ENCODE peak calls at places on chromosomes 13 and 19, in four cellular contexts. One of them, this sample, is unnamed.

GRCh38 chr13:98144501-98145350 is 1.8 kb downstream of the FARP1 start:
- DNase-seq in HFF-Myc: peak
- DNase-seq in upper lobe of right lung: no peak
- DNase-seq in psoas muscle: no peak
- DNase-seq in this sample: peak

GRCh38 chr19:35223084-35223790 is 5.3 kb downstream of the FAM187B start:
- DNase-seq in psoas muscle: no peak
- DNase-seq in upper lobe of right lung: peak
- DNase-seq in HFF-Myc: no peak
- DNase-seq in this sample: no peak

GRCh38 chr19:34189917-34190425 is 17.7 kb downstream of the LSM14A start:
- DNase-seq in psoas muscle: no peak
- DNase-seq in upper lobe of right lung: no peak
- DNase-seq in HFF-Myc: no peak
- DNase-seq in this sample: no peak

GRCh38 chr13:98977568-98978270 is at the start of gene DOCK9:
- DNase-seq in psoas muscle: peak
- DNase-seq in upper lobe of right lung: peak
- DNase-seq in HFF-Myc: no peak
- DNase-seq in this sample: peak

GRCh38 chr13:55576389-55576788 is 1564.3 kb upstream of the PRR20A start:
- DNase-seq in HFF-Myc: no peak
- DNase-seq in psoas muscle: no peak
- DNase-seq in upper lobe of right lung: no peak
- DNase-seq in this sample: no peak

GRCh38 chr19:34985249-34986022 is 14.7 kb upstream of the GRAMD1A start:
- DNase-seq in HFF-Myc: peak
- DNase-seq in psoas muscle: peak
- DNase-seq in upper lobe of right lung: no peak
- DNase-seq in this sample: peak

GRCh38 chr19:50242586-50242985 is 39.2 kb downstream of the MYH14 start:
- DNase-seq in HFF-Myc: no peak
- DNase-seq in upper lobe of right lung: no peak
- DNase-seq in psoas muscle: no peak
- DNase-seq in this sample: no peak

GRCh38 chr19:49224856-49225255 is 67.3 kb downstream of the TRPM4 start:
- DNase-seq in HFF-Myc: no peak
- DNase-seq in psoas muscle: no peak
- DNase-seq in upper lobe of right lung: no peak
- DNase-seq in this sample: no peak

DNA sequence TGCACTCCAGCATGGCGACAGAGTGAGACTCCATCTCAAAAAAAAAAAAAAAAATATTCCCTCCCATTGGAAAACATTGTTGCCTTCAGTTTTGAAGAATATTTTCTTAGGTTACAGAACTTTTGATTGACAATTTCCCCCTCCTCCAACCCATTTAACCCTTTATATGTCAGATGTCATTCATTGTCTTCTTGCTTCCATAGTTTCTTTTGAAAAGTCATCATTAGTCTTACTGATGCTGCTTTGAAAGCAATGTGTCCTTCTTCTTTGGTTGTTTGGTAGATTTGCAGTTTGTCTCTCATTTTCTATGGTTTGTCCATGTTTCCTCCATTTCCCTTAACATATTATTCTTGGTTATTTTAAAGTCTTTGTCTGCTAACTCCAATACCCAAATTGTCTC is 25.4 kb downstream of the ZNF558 start:
- DNase-seq in psoas muscle: no peak
- DNase-seq in HFF-Myc: no peak
- DNase-seq in upper lobe of right lung: no peak
- DNase-seq in this sample: no peak
- H3K4me3 ChIP-seq in psoas muscle: no peak
- H3K4me3 ChIP-seq in HFF-Myc: no peak
- H3K4me3 ChIP-seq in upper lobe of right lung: no peak
- H3K4me3 ChIP-seq in this sample: no peak

DNA sequence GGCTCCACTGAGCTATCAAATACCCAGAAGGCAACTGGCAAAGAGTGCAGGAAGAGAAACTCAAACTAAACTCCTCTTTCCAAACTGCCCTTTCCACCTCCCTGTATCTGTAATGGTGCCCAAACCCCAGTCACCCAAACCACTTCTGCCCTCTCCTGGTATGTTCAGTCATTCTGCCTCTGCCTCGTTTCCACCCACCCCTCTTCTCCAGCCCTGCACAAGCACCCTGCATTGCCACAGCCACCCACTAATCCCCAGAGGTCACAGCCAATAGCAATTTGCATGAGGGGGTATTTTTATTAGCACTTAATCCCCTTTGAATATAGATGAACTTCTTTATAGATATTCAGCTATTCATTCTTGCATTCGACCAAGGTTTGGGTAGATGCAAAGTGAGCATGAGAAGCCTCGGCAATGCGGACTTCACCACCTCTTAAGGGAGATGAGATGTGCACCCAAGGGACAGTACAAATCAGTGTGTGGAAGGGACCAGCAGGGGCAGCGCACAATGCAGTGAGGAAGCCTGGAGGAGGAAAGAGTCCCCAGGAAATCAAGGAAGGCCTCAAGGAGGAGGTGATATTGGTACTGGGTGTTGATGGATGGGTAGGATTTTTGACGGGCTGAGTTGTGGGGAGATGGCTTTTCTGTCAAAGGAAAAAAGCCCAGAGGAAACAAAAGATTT is 12.4 kb downstream of the TMEM272 start:
- DNase-seq in HFF-Myc: no peak
- DNase-seq in psoas muscle: no peak
- DNase-seq in upper lobe of right lung: no peak
- DNase-seq in this sample: peak
- H3K4me3 ChIP-seq in HFF-Myc: no peak
- H3K4me3 ChIP-seq in psoas muscle: no peak
- H3K4me3 ChIP-seq in upper lobe of right lung: no peak
- H3K4me3 ChIP-seq in this sample: no peak

GRCh38 chr13:112331675-112332074 is 44.5 kb upstream of the SPACA7 start:
- DNase-seq in psoas muscle: no peak
- DNase-seq in HFF-Myc: no peak
- DNase-seq in upper lobe of right lung: no peak
- DNase-seq in this sample: no peak
- H3K4me3 ChIP-seq in psoas muscle: no peak
- H3K4me3 ChIP-seq in HFF-Myc: no peak
- H3K4me3 ChIP-seq in upper lobe of right lung: no peak
- H3K4me3 ChIP-seq in this sample: no peak

GRCh38 chr13:36133950-36134349 is 2.8 kb upstream of the DCLK1 start:
- DNase-seq in upper lobe of right lung: no peak
- DNase-seq in psoas muscle: no peak
- DNase-seq in HFF-Myc: no peak
- DNase-seq in this sample: no peak

GRCh38 chr13:36131215-36131930 is at the start of gene DCLK1:
- DNase-seq in psoas muscle: peak
- DNase-seq in HFF-Myc: no peak
- DNase-seq in upper lobe of right lung: peak
- DNase-seq in this sample: peak

GRCh38 chr13:36130542-36131214 is 504 bp downstream of the DCLK1 start:
- DNase-seq in psoas muscle: peak
- DNase-seq in HFF-Myc: no peak
- DNase-seq in upper lobe of right lung: peak
- DNase-seq in this sample: peak

GRCh38 chr13:36130168-36130541 is 1.0 kb downstream of the DCLK1 start:
- DNase-seq in upper lobe of right lung: no peak
- DNase-seq in HFF-Myc: no peak
- DNase-seq in psoas muscle: no peak
- DNase-seq in this sample: no peak

DNA sequence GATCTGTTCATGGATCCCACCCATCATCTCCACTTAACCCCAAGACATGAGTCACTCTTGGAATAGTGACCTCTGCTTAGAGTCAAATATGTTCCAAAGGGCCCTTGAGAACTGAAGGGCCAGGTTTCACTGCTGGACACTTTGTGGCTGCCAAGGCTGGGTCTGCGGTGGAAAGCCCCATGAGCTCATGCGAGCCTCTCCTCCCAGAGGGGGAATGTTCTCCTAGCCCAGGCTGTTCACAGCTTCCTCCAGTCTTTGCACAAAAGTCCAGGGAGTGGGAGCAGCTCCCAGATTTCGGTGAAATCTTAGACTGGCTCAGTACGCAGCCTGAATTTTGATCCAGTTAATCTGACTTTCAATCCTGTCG is 732 bp upstream of the DCLK1 start:
- DNase-seq in psoas muscle: peak
- DNase-seq in upper lobe of right lung: peak
- DNase-seq in HFF-Myc: no peak
- DNase-seq in this sample: peak
- H3K4me3 ChIP-seq in psoas muscle: peak
- H3K4me3 ChIP-seq in upper lobe of right lung: no peak
- H3K4me3 ChIP-seq in HFF-Myc: no peak
- H3K4me3 ChIP-seq in this sample: peak

GRCh38 chr13:110306340-110306959 is 507 bp downstream of the COL4A1 start:
- DNase-seq in HFF-Myc: no peak
- DNase-seq in psoas muscle: no peak
- DNase-seq in upper lobe of right lung: no peak
- DNase-seq in this sample: no peak
- H3K4me3 ChIP-seq in HFF-Myc: peak
- H3K4me3 ChIP-seq in psoas muscle: peak
- H3K4me3 ChIP-seq in upper lobe of right lung: peak
- H3K4me3 ChIP-seq in this sample: peak